ENCODE peak calls at places on chromosomes 5 and 9, in six cellular contexts. X is stimulated activated CD4-positive, alpha-beta T cell treated with anti-CD3 and anti-CD28 coated beads, Interleukin-4, amount 100 ng/mL, for 4 hours; B is OCI-LY7; H is H4; Q is activated gamma-delta T cell treated with Interleukin-2 at 50 U/mL for 16 hours; T is HEK293T. N is an unnamed sample.

GRCh38 chr5:171835066-171835465 is 49.4 kb downstream of the SMIM23 start:
- DNase-seq in X (no peak), B (no peak), H (no peak), Q (no peak), T (no peak), N (no peak)

GRCh38 chr9:126436545-126437269 is 110.1 kb downstream of the MVB12B start:
- DNase-seq in X (no peak), B (no peak), H (no peak), Q (no peak), T (no peak), N (no peak)

GRCh38 chr5:32283539-32284377 is 29.0 kb downstream of the MTMR12 start:
- DNase-seq in X (no peak), B (no peak), H (no peak), Q (no peak), T (no peak), N (no peak)

GRCh38 chr9:109331353-109331752 is 10.5 kb upstream of the EPB41L4B start:
- DNase-seq in X (no peak), B (no peak), H (peak; percentile 29), Q (no peak), T (no peak), N (no peak)

GRCh38 chr9:31699836-31700235 is 684.6 kb upstream of the ACO1 start:
- DNase-seq in X (no peak), B (no peak), H (no peak), Q (no peak), T (no peak), N (no peak)

GRCh38 chr9:121434946-121435345 is 64.7 kb downstream of the GGTA1 start:
- DNase-seq in X (no peak), B (no peak), H (no peak), Q (no peak), T (no peak), N (no peak)

GRCh38 chr5:132883261-132883834 is 9.9 kb downstream of the LEAP2 start:
- DNase-seq in X (no peak), B (peak; percentile 60), H (peak; percentile 80), Q (peak; percentile 7), T (peak; percentile 70), N (no peak)

GRCh38 chr5:69265931-69266330 is 31.2 kb downstream of the CDK7 start:
- DNase-seq in X (no peak), B (peak; percentile 15), H (no peak), Q (no peak), T (peak; percentile 36), N (no peak)

GRCh38 chr9:119094086-119094485 is 275.1 kb downstream of the BRINP1 start:
- DNase-seq in X (no peak), B (no peak), H (no peak), Q (no peak), T (no peak), N (no peak)

GRCh38 chr9:20570086-20570485 is 52.2 kb downstream of the MLLT3 start:
- DNase-seq in X (no peak), B (no peak), H (no peak), Q (no peak), T (no peak), N (no peak)

GRCh38 chr9:113931140-113931539 is 55.0 kb downstream of the ZNF618 start:
- DNase-seq in X (no peak), B (no peak), H (no peak), Q (no peak), T (no peak), N (no peak)

GRCh38 chr5:176653401-176653800 is 6.1 kb downstream of the TSPAN17 start:
- DNase-seq in X (peak; percentile 96), B (no peak), H (no peak), Q (peak; percentile 54), T (no peak), N (no peak)

GRCh38 chr9:87711857-87712800 is 13.8 kb upstream of the CTSL start:
- DNase-seq in X (no peak), B (no peak), H (peak; percentile 86), Q (no peak), T (no peak), N (no peak)

GRCh38 chr9:34310205-34310604 is 18.9 kb downstream of the KIF24 start:
- DNase-seq in X (no peak), B (no peak), H (peak; percentile 33), Q (no peak), T (peak; percentile 15), N (no peak)

GRCh38 chr9:98045234-98046160 is 11.0 kb upstream of the NANS start:
- DNase-seq in X (peak; percentile 23), B (peak; percentile 92), H (peak; percentile 82), Q (peak; percentile 16), T (no peak), N (no peak)

GRCh38 chr5:179534431-179534830 is 15.9 kb upstream of the RUFY1 start:
- DNase-seq in X (no peak), B (no peak), H (no peak), Q (no peak), T (no peak), N (no peak)

GRCh38 chr9:124260769-124261603 is 3.2 kb downstream of the NEK6 start:
- DNase-seq in X (no peak), B (peak; percentile 33), H (peak; percentile 68), Q (no peak), T (no peak), N (no peak)

GRCh38 chr9:94639996-94640376 is 668 bp upstream of the FBP1 start:
- DNase-seq in X (no peak), B (no peak), H (no peak), Q (no peak), T (no peak), N (no peak)

GRCh38 chr5:63495225-63495624 is 467.0 kb downstream of the HTR1A start:
- DNase-seq in X (no peak), B (no peak), H (no peak), Q (no peak), T (no peak), N (no peak)

GRCh38 chr5:42870882-42871418 is 59.3 kb upstream of the SELENOP start:
- DNase-seq in X (no peak), B (no peak), H (peak; percentile 20), Q (no peak), T (no peak), N (no peak)

GRCh38 chr5:10556331-10556807 is 7.5 kb upstream of the ANKRD33B start:
- DNase-seq in X (no peak), B (no peak), H (peak; percentile 67), Q (no peak), T (no peak), N (no peak)

GRCh38 chr5:127353339-127353738 is 62.7 kb downstream of the MEGF10 start:
- DNase-seq in X (no peak), B (no peak), H (no peak), Q (no peak), T (no peak), N (no peak)

GRCh38 chr5:3595102-3595961 is at the start of gene IRX1:
- DNase-seq in X (no peak), B (no peak), H (peak; percentile 65), Q (no peak), T (no peak), N (no peak)

GRCh38 chr5:179330186-179330900 is 14.9 kb downstream of the ADAMTS2 start:
- DNase-seq in X (no peak), B (no peak), H (no peak), Q (no peak), T (no peak), N (no peak)

GRCh38 chr9:35771524-35771923 is 17.4 kb upstream of the MSMP start:
- DNase-seq in X (no peak), B (no peak), H (no peak), Q (no peak), T (no peak), N (no peak)

N was measured in progenitor cell of endocrine pancreas.